ENCODE peak calls at places on chromosomes 4 and X, in ten cellular contexts. One of them, this sample, is unnamed.

GRCh38 chrX:95878874-95879273 is 805.8 kb upstream of the DIAPH2 start:
- DNase-seq in BJ: no peak
- DNase-seq in ascending aorta: no peak
- DNase-seq in AG04450: no peak
- DNase-seq in PC-3: no peak
- DNase-seq in GM06990: no peak
- DNase-seq in MCF 10A: no peak
- DNase-seq in AG04449: no peak
- DNase-seq in astrocyte of the spinal cord: no peak
- DNase-seq in Peyer's patch: no peak
- DNase-seq in this sample: no peak

GRCh38 chr4:6963139-6963611 is 53.5 kb downstream of the TBC1D14 start:
- DNase-seq in MCF 10A: no peak
- DNase-seq in ascending aorta: no peak
- DNase-seq in astrocyte of the spinal cord: no peak
- DNase-seq in BJ: no peak
- DNase-seq in PC-3: no peak
- DNase-seq in AG04450: no peak
- DNase-seq in Peyer's patch: peak; percentile 56
- DNase-seq in AG04449: no peak
- DNase-seq in GM06990: peak; percentile 46
- DNase-seq in this sample: no peak

GRCh38 chr4:187387709-187388108 is 607.9 kb upstream of the ZFP42 start:
- DNase-seq in GM06990: no peak
- DNase-seq in astrocyte of the spinal cord: no peak
- DNase-seq in BJ: no peak
- DNase-seq in Peyer's patch: no peak
- DNase-seq in MCF 10A: no peak
- DNase-seq in AG04449: no peak
- DNase-seq in ascending aorta: no peak
- DNase-seq in PC-3: peak; percentile 61
- DNase-seq in AG04450: no peak
- DNase-seq in this sample: no peak

GRCh38 chr4:85367815-85368214 is 107.1 kb upstream of the ARHGAP24 start:
- DNase-seq in AG04449: no peak
- DNase-seq in MCF 10A: no peak
- DNase-seq in astrocyte of the spinal cord: no peak
- DNase-seq in ascending aorta: no peak
- DNase-seq in GM06990: no peak
- DNase-seq in Peyer's patch: no peak
- DNase-seq in BJ: no peak
- DNase-seq in PC-3: no peak
- DNase-seq in AG04450: no peak
- DNase-seq in this sample: no peak

GRCh38 chr4:102778720-102779119 is 18.0 kb upstream of the MANBA start:
- DNase-seq in AG04449: no peak
- DNase-seq in ascending aorta: no peak
- DNase-seq in Peyer's patch: no peak
- DNase-seq in PC-3: no peak
- DNase-seq in MCF 10A: no peak
- DNase-seq in astrocyte of the spinal cord: no peak
- DNase-seq in GM06990: no peak
- DNase-seq in BJ: no peak
- DNase-seq in AG04450: no peak
- DNase-seq in this sample: no peak

GRCh38 chr4:2136736-2137135 is 77.6 kb downstream of the NAT8L start:
- DNase-seq in AG04450: no peak
- DNase-seq in MCF 10A: peak; percentile 9
- DNase-seq in GM06990: no peak
- DNase-seq in BJ: no peak
- DNase-seq in ascending aorta: no peak
- DNase-seq in Peyer's patch: no peak
- DNase-seq in astrocyte of the spinal cord: no peak
- DNase-seq in AG04449: no peak
- DNase-seq in PC-3: no peak
- DNase-seq in this sample: no peak

GRCh38 chr4:61511716-61512488 is 311.8 kb downstream of the ADGRL3 start:
- DNase-seq in astrocyte of the spinal cord: peak; percentile 79
- DNase-seq in PC-3: peak; percentile 88
- DNase-seq in BJ: no peak
- DNase-seq in Peyer's patch: no peak
- DNase-seq in GM06990: no peak
- DNase-seq in AG04450: peak; percentile 15
- DNase-seq in ascending aorta: no peak
- DNase-seq in MCF 10A: peak; percentile 64
- DNase-seq in AG04449: no peak
- DNase-seq in this sample: no peak

GRCh38 chr4:48352793-48353192 is 11.5 kb downstream of the SLAIN2 start:
- DNase-seq in GM06990: no peak
- DNase-seq in BJ: no peak
- DNase-seq in PC-3: no peak
- DNase-seq in Peyer's patch: no peak
- DNase-seq in AG04449: no peak
- DNase-seq in astrocyte of the spinal cord: no peak
- DNase-seq in AG04450: no peak
- DNase-seq in ascending aorta: no peak
- DNase-seq in MCF 10A: no peak
- DNase-seq in this sample: no peak

GRCh38 chr4:20272411-20272872 is 20.7 kb downstream of the SLIT2 start:
- DNase-seq in astrocyte of the spinal cord: peak; percentile 64
- DNase-seq in GM06990: no peak
- DNase-seq in PC-3: peak; percentile 88
- DNase-seq in ascending aorta: no peak
- DNase-seq in Peyer's patch: no peak
- DNase-seq in AG04450: no peak
- DNase-seq in AG04449: no peak
- DNase-seq in MCF 10A: peak; percentile 36
- DNase-seq in BJ: no peak
- DNase-seq in this sample: no peak

GRCh38 chr4:153969542-153969941 is 180.7 kb upstream of the SFRP2 start:
- DNase-seq in MCF 10A: no peak
- DNase-seq in GM06990: no peak
- DNase-seq in astrocyte of the spinal cord: no peak
- DNase-seq in ascending aorta: no peak
- DNase-seq in AG04449: no peak
- DNase-seq in BJ: no peak
- DNase-seq in AG04450: no peak
- DNase-seq in PC-3: no peak
- DNase-seq in Peyer's patch: no peak
- DNase-seq in this sample: no peak

GRCh38 chr4:57233391-57233790 is 123.2 kb upstream of the IGFBP7 start:
- DNase-seq in AG04450: peak; percentile 1
- DNase-seq in PC-3: peak; percentile 85
- DNase-seq in GM06990: no peak
- DNase-seq in AG04449: no peak
- DNase-seq in BJ: no peak
- DNase-seq in ascending aorta: no peak
- DNase-seq in MCF 10A: peak; percentile 47
- DNase-seq in Peyer's patch: no peak
- DNase-seq in astrocyte of the spinal cord: peak; percentile 29
- DNase-seq in this sample: no peak

GRCh38 chr4:79015406-79015805 is 76.2 kb upstream of the PAQR3 start:
- DNase-seq in PC-3: no peak
- DNase-seq in GM06990: no peak
- DNase-seq in AG04450: no peak
- DNase-seq in MCF 10A: no peak
- DNase-seq in astrocyte of the spinal cord: no peak
- DNase-seq in BJ: no peak
- DNase-seq in Peyer's patch: no peak
- DNase-seq in AG04449: no peak
- DNase-seq in ascending aorta: no peak
- DNase-seq in this sample: no peak

GRCh38 chr4:64158648-64159326 is 250.5 kb downstream of the TECRL start:
- DNase-seq in Peyer's patch: peak; percentile 24
- DNase-seq in PC-3: peak; percentile 90
- DNase-seq in AG04449: no peak
- DNase-seq in astrocyte of the spinal cord: peak; percentile 71
- DNase-seq in MCF 10A: peak; percentile 82
- DNase-seq in AG04450: no peak
- DNase-seq in GM06990: no peak
- DNase-seq in ascending aorta: no peak
- DNase-seq in BJ: no peak
- DNase-seq in this sample: no peak

GRCh38 chr4:48262926-48263325 is 6.7 kb downstream of the TEC start:
- DNase-seq in astrocyte of the spinal cord: peak; percentile 80
- DNase-seq in ascending aorta: no peak
- DNase-seq in BJ: no peak
- DNase-seq in AG04449: no peak
- DNase-seq in Peyer's patch: no peak
- DNase-seq in AG04450: no peak
- DNase-seq in PC-3: no peak
- DNase-seq in GM06990: no peak
- DNase-seq in MCF 10A: no peak
- DNase-seq in this sample: no peak

GRCh38 chr4:64341711-64342110 is 67.5 kb downstream of the TECRL start:
- DNase-seq in AG04450: no peak
- DNase-seq in GM06990: no peak
- DNase-seq in MCF 10A: no peak
- DNase-seq in astrocyte of the spinal cord: no peak
- DNase-seq in Peyer's patch: no peak
- DNase-seq in PC-3: no peak
- DNase-seq in ascending aorta: no peak
- DNase-seq in AG04449: no peak
- DNase-seq in BJ: no peak
- DNase-seq in this sample: no peak

GRCh38 chrX:427812-428725 is 41.4 kb upstream of the PPP2R3B start:
- DNase-seq in AG04449: no peak
- DNase-seq in BJ: no peak
- DNase-seq in Peyer's patch: no peak
- DNase-seq in AG04450: no peak
- DNase-seq in MCF 10A: no peak
- DNase-seq in GM06990: no peak
- DNase-seq in PC-3: peak; percentile 24
- DNase-seq in astrocyte of the spinal cord: no peak
- DNase-seq in ascending aorta: no peak
- DNase-seq in this sample: no peak

GRCh38 chrX:154541896-154542722 is 4.5 kb downstream of the G6PD start:
- DNase-seq in AG04449: peak; percentile 72
- DNase-seq in BJ: peak; percentile 70
- DNase-seq in MCF 10A: peak; percentile 98
- DNase-seq in AG04450: peak; percentile 87
- DNase-seq in PC-3: peak; percentile 96
- DNase-seq in GM06990: no peak
- DNase-seq in ascending aorta: peak; percentile 67
- DNase-seq in Peyer's patch: peak; percentile 34
- DNase-seq in astrocyte of the spinal cord: peak; percentile 92
- DNase-seq in this sample: peak; percentile 86

GRCh38 chrX:116240446-116240845 is 69.9 kb downstream of the AGTR2 start:
- DNase-seq in Peyer's patch: no peak
- DNase-seq in AG04450: no peak
- DNase-seq in BJ: no peak
- DNase-seq in PC-3: peak; percentile 87
- DNase-seq in astrocyte of the spinal cord: peak; percentile 27
- DNase-seq in AG04449: no peak
- DNase-seq in ascending aorta: no peak
- DNase-seq in GM06990: no peak
- DNase-seq in MCF 10A: peak; percentile 69
- DNase-seq in this sample: no peak

GRCh38 chr4:138494931-138495330 is 252.8 kb upstream of the SLC7A11 start:
- DNase-seq in Peyer's patch: no peak
- DNase-seq in AG04449: no peak
- DNase-seq in GM06990: no peak
- DNase-seq in ascending aorta: no peak
- DNase-seq in astrocyte of the spinal cord: peak; percentile 4
- DNase-seq in MCF 10A: peak; percentile 60
- DNase-seq in BJ: no peak
- DNase-seq in AG04450: no peak
- DNase-seq in PC-3: peak; percentile 48
- DNase-seq in this sample: peak; percentile 49
- TF ChIP-seq CTCF in Peyer's patch: no peak
- TF ChIP-seq CTCF in AG04449: no peak
- TF ChIP-seq CTCF in GM06990: peak; percentile 13
- TF ChIP-seq CTCF in ascending aorta: no peak
- TF ChIP-seq CTCF in astrocyte of the spinal cord: peak; percentile 11
- TF ChIP-seq CTCF in MCF 10A: peak; percentile 41
- TF ChIP-seq CTCF in BJ: peak; percentile 26
- TF ChIP-seq CTCF in AG04450: no peak
- TF ChIP-seq CTCF in PC-3: peak; percentile 51
- TF ChIP-seq CTCF in this sample: peak; percentile 46

GRCh38 chr4:139943277-139943676 is 210.7 kb downstream of the MAML3 start:
- DNase-seq in Peyer's patch: no peak
- DNase-seq in MCF 10A: no peak
- DNase-seq in ascending aorta: no peak
- DNase-seq in BJ: no peak
- DNase-seq in GM06990: no peak
- DNase-seq in AG04449: no peak
- DNase-seq in astrocyte of the spinal cord: no peak
- DNase-seq in PC-3: no peak
- DNase-seq in AG04450: no peak
- DNase-seq in this sample: no peak
- TF ChIP-seq CTCF in Peyer's patch: no peak
- TF ChIP-seq CTCF in MCF 10A: no peak
- TF ChIP-seq CTCF in ascending aorta: no peak
- TF ChIP-seq CTCF in BJ: no peak
- TF ChIP-seq CTCF in GM06990: no peak
- TF ChIP-seq CTCF in AG04449: no peak
- TF ChIP-seq CTCF in astrocyte of the spinal cord: no peak
- TF ChIP-seq CTCF in PC-3: no peak
- TF ChIP-seq CTCF in AG04450: no peak
- TF ChIP-seq CTCF in this sample: no peak

DNA sequence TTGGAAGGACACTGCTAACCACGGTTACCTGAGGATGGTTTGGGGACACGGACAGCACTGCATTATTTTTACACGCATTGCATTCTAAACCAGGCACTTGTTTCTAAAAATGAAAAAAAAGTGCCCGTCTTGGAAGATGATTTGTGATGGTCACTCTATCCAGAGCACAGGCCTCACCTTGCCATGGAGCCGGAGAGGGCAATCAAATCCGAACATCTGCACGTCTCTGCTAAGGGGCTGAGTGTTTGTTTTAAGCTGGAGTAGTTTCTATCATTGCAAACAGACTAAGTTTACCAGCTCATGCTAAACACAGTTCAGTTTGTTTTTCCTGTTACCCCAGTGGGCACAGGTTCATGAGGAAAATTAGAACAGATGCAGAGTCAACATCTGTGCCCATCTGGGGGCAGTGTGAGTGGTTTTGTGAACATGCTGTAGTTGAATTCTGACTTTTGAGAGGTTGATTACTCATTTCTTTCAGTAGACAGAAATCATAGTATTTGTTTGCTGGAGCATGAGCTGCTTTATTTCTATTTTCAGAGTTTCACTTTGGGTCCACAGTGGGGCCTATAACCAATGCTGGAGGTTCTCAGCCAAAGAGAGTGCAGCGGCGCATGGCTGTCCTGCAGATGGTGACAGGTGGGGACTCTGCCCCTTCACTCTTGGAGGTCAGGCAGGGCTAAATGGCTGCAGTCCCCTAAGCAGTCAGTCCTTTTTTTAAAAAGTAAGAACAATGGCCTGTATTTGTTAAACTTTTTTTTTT is 65.4 kb upstream of the ENPP6 start:
- DNase-seq in AG04449: no peak
- DNase-seq in ascending aorta: no peak
- DNase-seq in GM06990: peak; percentile 84
- DNase-seq in astrocyte of the spinal cord: no peak
- DNase-seq in Peyer's patch: peak; percentile 65
- DNase-seq in MCF 10A: no peak
- DNase-seq in PC-3: no peak
- DNase-seq in BJ: no peak
- DNase-seq in AG04450: no peak
- DNase-seq in this sample: no peak
- TF ChIP-seq CTCF in AG04449: no peak
- TF ChIP-seq CTCF in ascending aorta: no peak
- TF ChIP-seq CTCF in GM06990: peak; percentile 41
- TF ChIP-seq CTCF in astrocyte of the spinal cord: no peak
- TF ChIP-seq CTCF in Peyer's patch: no peak
- TF ChIP-seq CTCF in MCF 10A: no peak
- TF ChIP-seq CTCF in PC-3: no peak
- TF ChIP-seq CTCF in BJ: no peak
- TF ChIP-seq CTCF in AG04450: no peak
- TF ChIP-seq CTCF in this sample: no peak

GRCh38 chr4:15695240-15695699 is 7.6 kb upstream of the BST1 start:
- DNase-seq in astrocyte of the spinal cord: peak; percentile 98
- DNase-seq in BJ: peak; percentile 86
- DNase-seq in ascending aorta: no peak
- DNase-seq in PC-3: peak; percentile 92
- DNase-seq in GM06990: no peak
- DNase-seq in AG04449: peak; percentile 96
- DNase-seq in Peyer's patch: no peak
- DNase-seq in MCF 10A: peak; percentile 96
- DNase-seq in AG04450: peak; percentile 86
- DNase-seq in this sample: peak; percentile 73
- TF ChIP-seq CTCF in astrocyte of the spinal cord: no peak
- TF ChIP-seq CTCF in BJ: no peak
- TF ChIP-seq CTCF in ascending aorta: no peak
- TF ChIP-seq CTCF in PC-3: no peak
- TF ChIP-seq CTCF in GM06990: no peak
- TF ChIP-seq CTCF in AG04449: no peak
- TF ChIP-seq CTCF in Peyer's patch: no peak
- TF ChIP-seq CTCF in MCF 10A: no peak
- TF ChIP-seq CTCF in AG04450: no peak
- TF ChIP-seq CTCF in this sample: no peak

This sample was measured in AG09319.